ENCODE peak calls at places on chromosome 12, in seven cellular contexts. One of them, this sample, is unnamed.

GRCh38 chr12:83086023-83086422 is 399.3 kb downstream of the TMTC2 start:
- DNase-seq in cardiac muscle cell: no peak
- DNase-seq in CD4-positive, alpha-beta memory T cell: no peak
- DNase-seq in MM.1S: no peak
- DNase-seq in left ventricle myocardium inferior: no peak
- DNase-seq in psoas muscle: no peak
- DNase-seq in left lung: no peak
- DNase-seq in this sample: no peak

GRCh38 chr12:117119592-117120198 is 20.5 kb upstream of the TESC start:
- DNase-seq in cardiac muscle cell: no peak
- DNase-seq in CD4-positive, alpha-beta memory T cell: peak; percentile 24
- DNase-seq in MM.1S: peak; percentile 33
- DNase-seq in left ventricle myocardium inferior: peak; percentile 31
- DNase-seq in psoas muscle: peak; percentile 71
- DNase-seq in left lung: no peak
- DNase-seq in this sample: peak; percentile 14

GRCh38 chr12:98373019-98373554 is 142.3 kb upstream of the TMPO start:
- DNase-seq in cardiac muscle cell: peak; percentile 71
- DNase-seq in CD4-positive, alpha-beta memory T cell: no peak
- DNase-seq in MM.1S: peak; percentile 45
- DNase-seq in left ventricle myocardium inferior: no peak
- DNase-seq in psoas muscle: no peak
- DNase-seq in left lung: no peak
- DNase-seq in this sample: peak; percentile 31

GRCh38 chr12:3445127-3445978 is 45.6 kb upstream of the PRMT8 start:
- DNase-seq in cardiac muscle cell: no peak
- DNase-seq in CD4-positive, alpha-beta memory T cell: no peak
- DNase-seq in MM.1S: no peak
- DNase-seq in left ventricle myocardium inferior: no peak
- DNase-seq in psoas muscle: no peak
- DNase-seq in left lung: no peak
- DNase-seq in this sample: no peak

GRCh38 chr12:7161811-7162210 is 27.7 kb upstream of the PEX5 start:
- DNase-seq in cardiac muscle cell: peak; percentile 56
- DNase-seq in CD4-positive, alpha-beta memory T cell: no peak
- DNase-seq in MM.1S: no peak
- DNase-seq in left ventricle myocardium inferior: no peak
- DNase-seq in psoas muscle: no peak
- DNase-seq in left lung: no peak
- DNase-seq in this sample: no peak

GRCh38 chr12:45336331-45336730 is 120.4 kb downstream of the ANO6 start:
- DNase-seq in cardiac muscle cell: peak; percentile 91
- DNase-seq in CD4-positive, alpha-beta memory T cell: no peak
- DNase-seq in MM.1S: no peak
- DNase-seq in left ventricle myocardium inferior: no peak
- DNase-seq in psoas muscle: no peak
- DNase-seq in left lung: no peak
- DNase-seq in this sample: peak; percentile 46

GRCh38 chr12:91502208-91502607 is 319.6 kb upstream of the DCN start:
- DNase-seq in cardiac muscle cell: no peak
- DNase-seq in CD4-positive, alpha-beta memory T cell: no peak
- DNase-seq in MM.1S: no peak
- DNase-seq in left ventricle myocardium inferior: no peak
- DNase-seq in psoas muscle: no peak
- DNase-seq in left lung: no peak
- DNase-seq in this sample: no peak

GRCh38 chr12:106039242-106039641 is 99.5 kb downstream of the NUAK1 start:
- DNase-seq in cardiac muscle cell: no peak
- DNase-seq in CD4-positive, alpha-beta memory T cell: no peak
- DNase-seq in MM.1S: no peak
- DNase-seq in left ventricle myocardium inferior: no peak
- DNase-seq in psoas muscle: peak; percentile 71
- DNase-seq in left lung: no peak
- DNase-seq in this sample: no peak

GRCh38 chr12:41205070-41205715 is 17.1 kb downstream of the PDZRN4 start:
- DNase-seq in cardiac muscle cell: peak; percentile 2
- DNase-seq in CD4-positive, alpha-beta memory T cell: no peak
- DNase-seq in MM.1S: peak; percentile 13
- DNase-seq in left ventricle myocardium inferior: no peak
- DNase-seq in psoas muscle: no peak
- DNase-seq in left lung: no peak
- DNase-seq in this sample: no peak
- H3K4me3 ChIP-seq in cardiac muscle cell: no peak overlapping the region
- H3K4me3 ChIP-seq in CD4-positive, alpha-beta memory T cell: no peak overlapping the region
- H3K4me3 ChIP-seq in MM.1S: peak overlapping the region; percentile 24
- H3K4me3 ChIP-seq in left ventricle myocardium inferior: no peak overlapping the region
- H3K4me3 ChIP-seq in psoas muscle: no peak overlapping the region
- H3K4me3 ChIP-seq in left lung: no peak overlapping the region
- H3K4me3 ChIP-seq in this sample: no peak overlapping the region

DNA sequence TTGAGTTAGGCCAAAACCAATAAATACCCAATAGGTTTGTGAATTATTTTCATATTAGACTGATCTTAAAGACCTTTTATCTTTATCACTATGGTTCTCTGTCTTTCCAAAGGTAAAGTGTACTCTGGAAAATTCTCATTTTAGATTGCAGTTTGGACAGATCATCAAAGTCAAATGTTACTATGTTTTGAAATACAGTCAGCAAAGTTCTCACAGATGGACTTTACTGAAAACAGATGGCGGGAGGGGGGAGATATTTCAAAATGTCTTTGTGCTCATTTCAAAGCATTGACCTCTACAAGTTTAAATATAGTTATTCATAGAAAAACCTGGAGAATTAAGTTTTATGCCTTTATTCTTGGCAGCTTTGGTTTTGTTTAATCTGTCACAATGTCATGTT is 51.8 kb upstream of the LRTM2 start:
- DNase-seq in cardiac muscle cell: no peak
- DNase-seq in CD4-positive, alpha-beta memory T cell: no peak
- DNase-seq in MM.1S: no peak
- DNase-seq in left ventricle myocardium inferior: no peak
- DNase-seq in psoas muscle: no peak
- DNase-seq in left lung: no peak
- DNase-seq in this sample: no peak
- H3K27ac ChIP-seq in cardiac muscle cell: no peak overlapping the region
- H3K27ac ChIP-seq in CD4-positive, alpha-beta memory T cell: no peak overlapping the region
- H3K27ac ChIP-seq in MM.1S: no peak overlapping the region
- H3K27ac ChIP-seq in left ventricle myocardium inferior: no peak overlapping the region
- H3K27ac ChIP-seq in psoas muscle: no peak overlapping the region
- H3K27ac ChIP-seq in left lung: no peak overlapping the region
- H3K27ac ChIP-seq in this sample: no peak overlapping the region

GRCh38 chr12:131794573-131794972 is 33.6 kb upstream of the MMP17 start:
- DNase-seq in cardiac muscle cell: no peak
- DNase-seq in CD4-positive, alpha-beta memory T cell: no peak
- DNase-seq in MM.1S: no peak
- DNase-seq in left ventricle myocardium inferior: no peak
- DNase-seq in psoas muscle: no peak
- DNase-seq in left lung: no peak
- DNase-seq in this sample: no peak

GRCh38 chr12:131795064-131795463 is 33.1 kb upstream of the MMP17 start:
- DNase-seq in cardiac muscle cell: no peak
- DNase-seq in CD4-positive, alpha-beta memory T cell: no peak
- DNase-seq in MM.1S: no peak
- DNase-seq in left ventricle myocardium inferior: no peak
- DNase-seq in psoas muscle: no peak
- DNase-seq in left lung: no peak
- DNase-seq in this sample: no peak

GRCh38 chr12:131796411-131796736 is 31.8 kb upstream of the MMP17 start:
- DNase-seq in cardiac muscle cell: no peak
- DNase-seq in CD4-positive, alpha-beta memory T cell: no peak
- DNase-seq in MM.1S: no peak
- DNase-seq in left ventricle myocardium inferior: no peak
- DNase-seq in psoas muscle: no peak
- DNase-seq in left lung: no peak
- DNase-seq in this sample: no peak

GRCh38 chr12:131796754-131797587 is 31.2 kb upstream of the MMP17 start:
- DNase-seq in cardiac muscle cell: no peak
- DNase-seq in CD4-positive, alpha-beta memory T cell: no peak
- DNase-seq in MM.1S: no peak
- DNase-seq in left ventricle myocardium inferior: no peak
- DNase-seq in psoas muscle: no peak
- DNase-seq in left lung: no peak
- DNase-seq in this sample: no peak

DNA sequence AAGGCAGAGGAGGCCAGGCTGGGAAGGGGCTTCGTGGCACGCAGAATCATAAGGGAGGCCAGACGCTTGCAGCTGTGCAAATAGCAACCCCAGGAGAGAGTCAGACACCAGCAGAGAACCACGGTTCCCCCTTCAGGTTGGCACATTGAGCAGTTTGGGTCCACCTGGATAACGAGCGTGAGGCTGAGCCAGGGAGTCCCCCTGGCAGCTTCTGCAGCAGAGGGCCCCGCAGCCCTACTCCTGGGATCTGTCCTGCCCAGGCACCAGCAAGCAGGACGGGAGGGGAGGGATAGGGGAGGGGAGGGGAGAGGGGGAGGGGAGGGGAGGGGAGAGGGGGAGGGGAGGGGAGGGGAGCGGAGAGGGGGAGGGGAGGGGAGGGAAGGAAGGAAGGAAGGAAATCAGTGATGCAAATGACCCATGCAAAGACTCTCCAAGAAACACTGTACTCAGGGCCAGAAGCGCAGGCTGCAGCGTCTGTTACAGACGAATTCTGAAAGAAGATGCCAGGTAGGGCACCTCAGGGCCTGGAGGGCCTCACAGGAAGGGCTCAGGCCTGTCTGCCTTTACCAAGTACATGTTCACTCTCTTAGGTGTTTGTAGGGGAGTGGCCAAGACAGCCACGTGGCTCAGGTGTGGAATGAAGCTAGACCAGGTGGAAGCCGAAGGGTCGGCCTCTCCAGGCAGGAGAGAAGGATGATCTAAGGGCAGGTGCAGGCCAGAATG is 32.3 kb upstream of the MMP17 start:
- DNase-seq in cardiac muscle cell: no peak
- DNase-seq in CD4-positive, alpha-beta memory T cell: no peak
- DNase-seq in MM.1S: no peak
- DNase-seq in left ventricle myocardium inferior: no peak
- DNase-seq in psoas muscle: no peak
- DNase-seq in left lung: peak; percentile 72
- DNase-seq in this sample: no peak
- H3K36me3 ChIP-seq in cardiac muscle cell: peaks cover 10% of the 10 kb centered on the region
- H3K36me3 ChIP-seq in CD4-positive, alpha-beta memory T cell: peaks cover 54% of the 10 kb centered on the region
- H3K36me3 ChIP-seq in MM.1S: no peaks in the 10 kb centered on the region
- H3K36me3 ChIP-seq in left ventricle myocardium inferior: peaks cover 87% of the 10 kb centered on the region
- H3K36me3 ChIP-seq in psoas muscle: peaks cover 6% of the 10 kb centered on the region
- H3K36me3 ChIP-seq in left lung: peaks cover 83% of the 10 kb centered on the region
- H3K36me3 ChIP-seq in this sample: peaks cover 10% of the 10 kb centered on the region

DNA sequence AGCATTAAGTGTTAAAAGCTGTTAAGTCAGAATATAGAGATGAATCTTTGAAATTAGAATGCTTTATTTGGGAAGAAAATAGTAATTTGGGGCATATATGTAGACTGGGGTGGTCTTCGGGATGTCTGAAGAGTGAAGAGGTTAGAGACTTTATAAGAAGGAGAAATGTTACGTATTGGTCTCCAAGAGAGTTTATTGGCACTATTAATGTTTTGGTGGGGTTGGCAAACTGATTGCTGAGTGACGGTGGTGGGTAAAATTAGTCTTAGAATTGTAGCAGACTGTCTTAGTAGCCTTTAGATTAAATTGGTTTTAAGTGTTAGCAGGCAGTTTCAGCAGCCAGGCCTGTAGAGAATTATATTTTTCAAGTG is 4.9 kb upstream of the ATP23 start:
- DNase-seq in cardiac muscle cell: no peak
- DNase-seq in CD4-positive, alpha-beta memory T cell: no peak
- DNase-seq in MM.1S: no peak
- DNase-seq in left ventricle myocardium inferior: no peak
- DNase-seq in psoas muscle: no peak
- DNase-seq in left lung: no peak
- DNase-seq in this sample: no peak
- H3K4me3 ChIP-seq in cardiac muscle cell: peak overlapping the region; percentile 62
- H3K4me3 ChIP-seq in CD4-positive, alpha-beta memory T cell: no peak overlapping the region
- H3K4me3 ChIP-seq in MM.1S: peak overlapping the region; percentile 82
- H3K4me3 ChIP-seq in left ventricle myocardium inferior: peak overlapping the region; percentile 76
- H3K4me3 ChIP-seq in psoas muscle: peak overlapping the region; percentile 88
- H3K4me3 ChIP-seq in left lung: peak overlapping the region; percentile 43
- H3K4me3 ChIP-seq in this sample: peak overlapping the region; percentile 66

GRCh38 chr12:27244680-27245005 is 557 bp downstream of the STK38L start:
- DNase-seq in cardiac muscle cell: peak; percentile 56
- DNase-seq in CD4-positive, alpha-beta memory T cell: no peak
- DNase-seq in MM.1S: no peak
- DNase-seq in left ventricle myocardium inferior: no peak
- DNase-seq in psoas muscle: no peak
- DNase-seq in left lung: no peak
- DNase-seq in this sample: no peak

GRCh38 chr12:27246774-27247173 is 2.7 kb downstream of the STK38L start:
- DNase-seq in cardiac muscle cell: no peak
- DNase-seq in CD4-positive, alpha-beta memory T cell: no peak
- DNase-seq in MM.1S: no peak
- DNase-seq in left ventricle myocardium inferior: no peak
- DNase-seq in psoas muscle: no peak
- DNase-seq in left lung: no peak
- DNase-seq in this sample: no peak

GRCh38 chr12:27243804-27244679 is at the start of gene STK38L:
- DNase-seq in cardiac muscle cell: peak; percentile 98
- DNase-seq in CD4-positive, alpha-beta memory T cell: peak; percentile 97
- DNase-seq in MM.1S: peak; percentile 98
- DNase-seq in left ventricle myocardium inferior: peak; percentile 98
- DNase-seq in psoas muscle: peak; percentile 98
- DNase-seq in left lung: peak; percentile 99
- DNase-seq in this sample: peak; percentile 99

GRCh38 chr12:27245039-27245438 is 953 bp downstream of the STK38L start:
- DNase-seq in cardiac muscle cell: peak; percentile 17
- DNase-seq in CD4-positive, alpha-beta memory T cell: no peak
- DNase-seq in MM.1S: no peak
- DNase-seq in left ventricle myocardium inferior: no peak
- DNase-seq in psoas muscle: no peak
- DNase-seq in left lung: no peak
- DNase-seq in this sample: peak; percentile 36

DNA sequence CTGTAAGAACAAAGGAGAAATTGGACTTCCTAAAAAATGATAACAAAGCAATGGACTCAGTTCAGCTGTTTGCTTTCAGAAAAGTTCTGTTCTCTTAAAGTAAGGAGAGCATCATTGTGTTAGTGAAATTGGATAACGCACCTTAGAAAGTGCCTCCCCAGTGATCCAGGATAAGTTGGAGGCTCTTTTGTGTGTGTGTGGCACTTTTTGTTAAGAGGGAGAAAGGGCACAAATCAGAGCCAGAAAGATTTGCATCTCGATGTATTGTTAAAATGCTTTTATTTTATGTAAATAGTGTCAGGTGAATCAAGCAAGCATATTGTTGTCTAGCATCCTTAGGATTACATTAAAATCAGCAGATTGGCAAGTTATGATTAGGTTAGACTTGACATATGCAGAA is 2.1 kb downstream of the STK38L start:
- DNase-seq in cardiac muscle cell: no peak
- DNase-seq in CD4-positive, alpha-beta memory T cell: no peak
- DNase-seq in MM.1S: no peak
- DNase-seq in left ventricle myocardium inferior: no peak
- DNase-seq in psoas muscle: no peak
- DNase-seq in left lung: no peak
- DNase-seq in this sample: no peak
- H3K27ac ChIP-seq in cardiac muscle cell: no peak overlapping the region
- H3K27ac ChIP-seq in CD4-positive, alpha-beta memory T cell: no peak overlapping the region
- H3K27ac ChIP-seq in MM.1S: peak overlapping the region; percentile 68
- H3K27ac ChIP-seq in left ventricle myocardium inferior: peak overlapping the region; percentile 93
- H3K27ac ChIP-seq in psoas muscle: no peak overlapping the region
- H3K27ac ChIP-seq in left lung: no peak overlapping the region
- H3K27ac ChIP-seq in this sample: no peak overlapping the region